ENCODE peak calls at places on chromosomes 1 and 21, in six cellular contexts. H is fibroblast of mammary gland, R is tibial artery, M is heart left ventricle, B is fibroblast of lung, F is GM13977. E is an unnamed sample.

GRCh38 chr21:37204580-37204979 is 62.6 kb downstream of the VPS26C start:
- DNase-seq in H (no peak), R (no peak), M (no peak), B (no peak), F (no peak), E (peak)

GRCh38 chr1:207670997-207671396 is 26.1 kb downstream of the CR1L start:
- DNase-seq in H (no peak), R (no peak), M (no peak), B (no peak), F (no peak), E (no peak)

GRCh38 chr1:215425135-215425534 is 142.0 kb upstream of the KCTD3 start:
- DNase-seq in H (no peak), R (no peak), M (no peak), B (no peak), F (no peak), E (no peak)

GRCh38 chr1:212158912-212159796 is 123.6 kb downstream of the DTL start:
- DNase-seq in H (no peak), R (no peak), M (no peak), B (no peak), F (peak), E (no peak)

GRCh38 chr21:15121655-15122120 is 56.9 kb upstream of the NRIP1 start:
- DNase-seq in H (peak), R (no peak), M (no peak), B (peak), F (no peak), E (peak)

GRCh38 chr1:180040034-180040433 is 85.4 kb downstream of the CEP350 start:
- DNase-seq in H (peak), R (no peak), M (no peak), B (peak), F (no peak), E (peak)

GRCh38 chr1:116246174-116246573 is 126.9 kb upstream of the ATP1A1 start:
- DNase-seq in H (no peak), R (no peak), M (peak), B (no peak), F (no peak), E (no peak)

GRCh38 chr1:196148367-196148970 is 459.8 kb downstream of the KCNT2 start:
- DNase-seq in H (peak), R (no peak), M (no peak), B (peak), F (peak), E (peak)

GRCh38 chr1:54623216-54624007 is at the start of gene FAM151A:
- DNase-seq in H (no peak), R (no peak), M (no peak), B (no peak), F (no peak), E (peak)

GRCh38 chr1:153629343-153629665 is 1.1 kb downstream of the S100A1 start:
- DNase-seq in H (no peak), R (peak), M (no peak), B (no peak), F (no peak), E (no peak)

GRCh38 chr1:61083014-61083798 is 845 bp downstream of the NFIA start:
- DNase-seq in H (no peak), R (no peak), M (peak), B (no peak), F (peak), E (no peak)

GRCh38 chr1:223622132-223622842 is 43.2 kb downstream of the CAPN8 start:
- DNase-seq in H (no peak), R (peak), M (no peak), B (no peak), F (no peak), E (no peak)

GRCh38 chr1:233448290-233448689 is 120.8 kb downstream of the MAP3K21 start:
- DNase-seq in H (no peak), R (no peak), M (no peak), B (no peak), F (no peak), E (no peak)

GRCh38 chr1:171140466-171140865 is 44.6 kb upstream of the FMO2 start:
- DNase-seq in H (peak), R (no peak), M (no peak), B (no peak), F (no peak), E (no peak)

GRCh38 chr1:33377750-33378149 is 53.1 kb downstream of the PHC2 start:
- DNase-seq in H (no peak), R (no peak), M (no peak), B (peak), F (no peak), E (no peak)

GRCh38 chr1:22830747-22831340 is 120.2 kb downstream of the EPHB2 start:
- DNase-seq in H (no peak), R (no peak), M (no peak), B (no peak), F (no peak), E (no peak)

GRCh38 chr1:22830131-22830566 is 119.5 kb downstream of the EPHB2 start:
- DNase-seq in H (no peak), R (no peak), M (no peak), B (no peak), F (no peak), E (no peak)

GRCh38 chr1:22833699-22834098 is 123.1 kb downstream of the EPHB2 start:
- DNase-seq in H (no peak), R (no peak), M (no peak), B (no peak), F (no peak), E (no peak)

GRCh38 chr1:22831729-22832413 is 121.2 kb downstream of the EPHB2 start:
- DNase-seq in H (peak), R (no peak), M (no peak), B (peak), F (no peak), E (peak)

DNA sequence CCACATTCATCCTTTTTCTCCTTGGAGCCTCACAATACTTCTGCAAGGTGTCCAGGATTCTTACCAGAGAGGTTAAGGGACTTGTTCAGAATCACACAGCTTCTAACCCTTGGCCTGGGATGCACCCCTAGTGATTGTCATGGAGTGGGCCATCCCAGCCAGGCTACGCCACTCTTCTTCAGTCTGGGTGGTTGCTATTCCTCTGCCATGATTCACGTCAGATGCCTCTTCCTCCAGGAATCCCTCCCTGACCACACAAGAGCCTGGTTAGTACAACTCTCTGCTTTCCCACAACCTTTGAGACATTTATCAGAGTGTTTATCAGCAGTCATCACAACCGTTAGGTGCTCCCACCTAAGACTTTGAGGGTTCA is 121.8 kb downstream of the EPHB2 start:
- DNase-seq in H (peak), R (no peak), M (no peak), B (peak), F (no peak), E (no peak)
- TF ChIP-seq CTCF in H (no peak), R (no peak), M (no peak), B (no peak), F (no peak), E (no peak)

GRCh38 chr1:25028910-25029599 is 99.0 kb upstream of the RUNX3 start:
- DNase-seq in H (no peak), R (no peak), M (no peak), B (no peak), F (no peak), E (no peak)
- TF ChIP-seq CTCF in H (no peak), R (no peak), M (no peak), B (no peak), F (no peak), E (no peak)

DNA sequence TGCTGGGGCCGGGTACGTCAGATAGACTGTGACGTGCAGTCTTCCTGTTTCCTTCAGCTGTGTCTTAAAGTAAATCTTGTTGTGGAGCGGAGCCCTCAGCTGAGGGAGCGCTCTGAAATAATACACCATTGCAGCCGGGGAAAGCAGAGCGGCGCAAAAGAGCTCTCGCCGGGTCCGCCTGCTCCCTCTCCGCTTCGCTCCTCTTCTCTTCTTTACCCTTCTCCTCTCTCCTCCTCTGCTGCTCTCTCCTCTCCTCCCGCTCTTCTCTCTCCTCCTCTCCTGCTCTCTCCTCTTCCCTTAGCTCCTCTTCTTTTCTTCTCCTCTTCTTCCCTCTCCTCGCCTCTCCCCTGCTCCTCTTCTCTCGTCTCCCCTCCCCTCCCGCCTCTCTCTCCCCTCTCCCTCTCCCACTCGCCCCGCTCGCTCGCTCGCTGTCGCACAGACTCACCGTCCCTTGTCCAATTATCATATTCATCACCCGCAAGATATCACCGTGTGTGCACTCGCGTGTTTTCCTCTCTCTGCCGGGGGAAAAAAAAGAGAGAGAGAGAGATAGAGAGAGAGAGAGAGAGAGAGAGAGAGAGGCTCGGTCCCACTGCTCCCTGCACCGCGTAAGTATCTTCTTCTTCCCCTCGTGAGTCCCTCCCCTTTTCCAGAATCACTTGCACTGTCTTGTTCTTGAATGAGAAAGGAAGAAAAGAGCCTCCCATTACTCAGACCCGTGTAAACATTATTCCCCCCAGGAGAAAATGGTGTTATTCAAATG is at the start of gene PROX1:
- DNase-seq in H (peak), R (peak), M (peak), B (peak), F (peak), E (peak)
- TF ChIP-seq CTCF in H (no peak), R (no peak), M (no peak), B (no peak), F (no peak), E (peak)

DNA sequence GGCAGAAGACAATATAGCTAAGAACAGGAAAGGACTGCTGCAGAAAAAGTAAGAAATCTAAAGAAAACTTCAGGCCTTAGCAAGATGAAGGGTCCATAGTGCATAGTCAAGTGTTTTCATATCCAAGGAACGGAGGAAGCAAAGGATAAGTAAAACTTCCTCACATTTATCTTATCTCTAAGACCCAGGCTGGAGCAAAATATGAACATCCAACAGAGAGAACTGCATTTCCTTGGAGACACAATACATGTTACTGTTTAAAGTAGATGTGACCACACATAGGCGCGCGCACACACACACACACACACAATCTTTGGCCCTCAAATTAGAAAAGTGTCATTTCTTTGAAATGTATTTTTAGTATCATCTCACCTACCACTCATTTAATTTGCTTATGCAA is 66.7 kb downstream of the TTLL7 start:
- DNase-seq in H (no peak), R (no peak), M (no peak), B (no peak), F (no peak), E (no peak)
- TF ChIP-seq CTCF in H (no peak), R (no peak), M (no peak), B (no peak), F (no peak), E (no peak)

DNA sequence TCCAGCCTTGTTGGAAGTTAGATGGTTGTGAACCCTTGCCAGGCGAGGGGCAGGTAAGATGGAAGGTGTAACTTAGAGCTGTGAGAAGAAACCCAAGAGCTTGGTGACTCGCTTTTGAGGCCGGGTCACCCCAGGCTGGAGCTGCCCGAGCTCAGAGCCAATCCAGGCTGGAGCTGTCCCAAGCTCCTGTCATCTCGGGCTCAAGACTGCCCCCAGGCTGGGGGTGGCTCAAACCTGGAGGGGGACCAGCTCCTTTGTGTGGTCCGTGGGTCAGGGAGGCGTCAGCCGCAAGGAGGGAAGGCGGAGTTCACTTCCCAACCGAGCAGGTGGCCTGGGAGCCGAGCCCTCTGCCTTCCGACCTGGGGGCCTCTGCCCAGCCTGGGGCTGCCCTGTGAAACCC is 2.0 kb downstream of the HUNK start:
- DNase-seq in H (no peak), R (no peak), M (no peak), B (no peak), F (no peak), E (peak)
- TF ChIP-seq CTCF in H (no peak), R (no peak), M (no peak), B (no peak), F (no peak), E (no peak)

GRCh38 chr1:923131-923990 is at the start of gene SAMD11:
- DNase-seq in H (peak), R (peak), M (peak), B (peak), F (no peak), E (peak)
- TF ChIP-seq CTCF in H (no peak), R (no peak), M (no peak), B (no peak), F (peak), E (no peak)

E was measured in cardiac muscle cell.